ENCODE peak calls at places on chromosomes 5 and 9, in ten cellular contexts. M is colonic mucosa, K is sigmoid colon, P is tibial nerve, L is lung, R is transverse colon, H is GM23248, J is tibial artery, T is neuronal stem cell, N is cardiac muscle cell. X is an unnamed sample. For H3K36me3, the result is how much of the 10 kb centered on the place peaks cover.

GRCh38 chr5:96751203-96752169 is 56.3 kb downstream of the ERAP1 start:
- DNase-seq in M (no peak), K (no peak), P (no peak), L (no peak), R (no peak), H (no peak), J (no peak), T (no peak), N (no peak), X (no peak)

GRCh38 chr9:95028855-95029219 is 288.7 kb downstream of the FANCC start:
- DNase-seq in M (no peak), K (no peak), P (peak), L (no peak), R (no peak), H (no peak), J (no peak), T (no peak), N (no peak), X (no peak)

GRCh38 chr5:78280261-78280660 is 14.2 kb downstream of the AP3B1 start:
- DNase-seq in M (no peak), K (no peak), P (no peak), L (no peak), R (no peak), H (peak), J (no peak), T (no peak), N (no peak), X (no peak)

GRCh38 chr5:117740268-117740667 is 1165.6 kb upstream of the SEMA6A start:
- DNase-seq in M (no peak), K (no peak), P (no peak), L (no peak), R (no peak), H (no peak), J (no peak), T (no peak), N (no peak), X (no peak)

GRCh38 chr9:34491596-34491995 is 31.2 kb downstream of the ENHO start:
- DNase-seq in M (no peak), K (no peak), P (no peak), L (no peak), R (no peak), H (no peak), J (no peak), T (no peak), N (no peak), X (no peak)

GRCh38 chr9:115340314-115340713 is 222.4 kb upstream of the TNC start:
- DNase-seq in M (no peak), K (no peak), P (no peak), L (no peak), R (no peak), H (no peak), J (peak), T (no peak), N (no peak), X (no peak)

GRCh38 chr9:121194730-121195129 is 6.9 kb downstream of the RAB14 start:
- DNase-seq in M (no peak), K (no peak), P (no peak), L (no peak), R (no peak), H (no peak), J (no peak), T (no peak), N (no peak), X (no peak)

GRCh38 chr5:97918057-97918456 is 735.0 kb upstream of the RIOK2 start:
- DNase-seq in M (no peak), K (no peak), P (no peak), L (no peak), R (no peak), H (no peak), J (no peak), T (no peak), N (no peak), X (no peak)

GRCh38 chr9:96599298-96599697 is 20.3 kb downstream of the CDC14B start:
- DNase-seq in M (no peak), K (no peak), P (no peak), L (no peak), R (no peak), H (peak), J (no peak), T (no peak), N (no peak), X (no peak)

GRCh38 chr5:158498959-158499679 is 600.6 kb downstream of the EBF1 start:
- DNase-seq in M (no peak), K (no peak), P (peak), L (no peak), R (no peak), H (peak), J (no peak), T (no peak), N (no peak), X (no peak)

GRCh38 chr5:142608094-142608493 is 77.8 kb downstream of the FGF1 start:
- DNase-seq in M (no peak), K (no peak), P (no peak), L (no peak), R (no peak), H (no peak), J (no peak), T (no peak), N (no peak), X (no peak)

GRCh38 chr5:172414618-172415599 is 39.4 kb downstream of the SH3PXD2B start:
- DNase-seq in M (no peak), K (peak), P (peak), L (no peak), R (peak), H (peak), J (peak), T (no peak), N (no peak), X (peak)

GRCh38 chr5:76763136-76763535 is 47.2 kb downstream of the F2R start:
- DNase-seq in M (no peak), K (no peak), P (no peak), L (no peak), R (no peak), H (no peak), J (no peak), T (no peak), N (no peak), X (no peak)

GRCh38 chr5:138833095-138833494 is 42.0 kb downstream of the LRRTM2 start:
- DNase-seq in M (no peak), K (no peak), P (no peak), L (no peak), R (no peak), H (no peak), J (no peak), T (no peak), N (no peak), X (no peak)

GRCh38 chr9:31210982-31211570 is 1173.4 kb upstream of the ACO1 start:
- DNase-seq in M (no peak), K (no peak), P (no peak), L (no peak), R (peak), H (no peak), J (no peak), T (no peak), N (no peak), X (no peak)

GRCh38 chr9:137416006-137416562 is 6.9 kb downstream of the EXD3 start:
- DNase-seq in M (no peak), K (no peak), P (no peak), L (no peak), R (no peak), H (no peak), J (no peak), T (no peak), N (no peak), X (no peak)

GRCh38 chr9:121651295-121652036 is at the start of gene DAB2IP:
- DNase-seq in M (peak), K (peak), P (no peak), L (no peak), R (peak), H (peak), J (peak), T (peak), N (peak), X (peak)

GRCh38 chr5:93192107-93192506 is 388.9 kb downstream of the NR2F1-AS1 start:
- DNase-seq in M (no peak), K (no peak), P (no peak), L (no peak), R (no peak), H (peak), J (no peak), T (no peak), N (no peak), X (no peak)

GRCh38 chr5:96629774-96630173 is 32.4 kb upstream of the CAST start:
- DNase-seq in M (no peak), K (no peak), P (no peak), L (peak), R (no peak), H (peak), J (peak), T (no peak), N (peak), X (no peak)

GRCh38 chr9:25724424-25724823 is 46.2 kb upstream of the TUSC1 start:
- DNase-seq in M (no peak), K (no peak), P (no peak), L (no peak), R (no peak), H (peak), J (no peak), T (no peak), N (no peak), X (no peak)

GRCh38 chr5:154484393-154484944 is 6.4 kb upstream of the HAND1 start:
- DNase-seq in M (no peak), K (no peak), P (no peak), L (no peak), R (no peak), H (no peak), J (no peak), T (peak), N (no peak), X (no peak)

GRCh38 chr9:95876595-95876994 is 1.1 kb downstream of the ERCC6L2 start:
- DNase-seq in M (no peak), K (no peak), P (no peak), L (no peak), R (no peak), H (peak), J (no peak), T (no peak), N (peak), X (no peak)

GRCh38 chr9:93059097-93059959 is 827 bp downstream of the SUSD3 start:
- DNase-seq in M (no peak), K (no peak), P (no peak), L (no peak), R (peak), H (no peak), J (no peak), T (no peak), N (no peak), X (no peak)

GRCh38 chr9:71710856-71711255 is 57.5 kb downstream of the CEMIP2 start:
- DNase-seq in M (no peak), K (no peak), P (no peak), L (no peak), R (no peak), H (no peak), J (no peak), T (no peak), N (no peak), X (no peak)

GRCh38 chr9:38284768-38285080 is 107.8 kb upstream of the ALDH1B1 start:
- DNase-seq in M (no peak), K (no peak), P (no peak), L (no peak), R (no peak), H (no peak), J (no peak), T (peak), N (peak), X (no peak)

GRCh38 chr5:91207248-91207647 is 175.9 kb downstream of the ARRDC3 start:
- DNase-seq in M (no peak), K (no peak), P (no peak), L (no peak), R (no peak), H (peak), J (no peak), T (no peak), N (no peak), X (no peak)

GRCh38 chr5:125316913-125317545 is 570.6 kb upstream of the ZNF608 start:
- DNase-seq in M (no peak), K (no peak), P (no peak), L (no peak), R (no peak), H (no peak), J (no peak), T (no peak), N (no peak), X (no peak)

GRCh38 chr9:121029469-121029868 is 20.6 kb downstream of the C5 start:
- DNase-seq in M (no peak), K (no peak), P (no peak), L (no peak), R (no peak), H (no peak), J (no peak), T (no peak), N (no peak), X (no peak)

GRCh38 chr9:116094846-116095245 is 58.7 kb upstream of the PAPPA start:
- DNase-seq in M (no peak), K (no peak), P (no peak), L (no peak), R (no peak), H (peak), J (no peak), T (no peak), N (no peak), X (no peak)

GRCh38 chr5:38824821-38825220 is 21.0 kb upstream of the OSMR start:
- DNase-seq in M (no peak), K (no peak), P (no peak), L (no peak), R (no peak), H (no peak), J (no peak), T (no peak), N (no peak), X (no peak)

GRCh38 chr5:164335837-164336236 is 830.4 kb downstream of the MAT2B start:
- DNase-seq in M (no peak), K (no peak), P (no peak), L (no peak), R (no peak), H (peak), J (no peak), T (no peak), N (no peak), X (no peak)

GRCh38 chr9:37328561-37329227 is 93.8 kb upstream of the GRHPR start:
- DNase-seq in M (no peak), K (no peak), P (no peak), L (no peak), R (no peak), H (no peak), J (no peak), T (no peak), N (no peak), X (no peak)

GRCh38 chr9:35220659-35221338 is 59.0 kb downstream of the UNC13B start:
- DNase-seq in M (no peak), K (no peak), P (no peak), L (no peak), R (no peak), H (no peak), J (no peak), T (no peak), N (no peak), X (no peak)

GRCh38 chr9:128022886-128023285 is 42.1 kb upstream of the EEIG1 start:
- DNase-seq in M (no peak), K (no peak), P (no peak), L (no peak), R (no peak), H (peak), J (no peak), T (no peak), N (no peak), X (no peak)

GRCh38 chr5:149201121-149201637 is 59.9 kb downstream of the ABLIM3 start:
- DNase-seq in M (no peak), K (no peak), P (no peak), L (no peak), R (no peak), H (peak), J (no peak), T (no peak), N (no peak), X (no peak)

GRCh38 chr5:136203303-136203922 is 10.5 kb upstream of the SMIM32 start:
- DNase-seq in M (no peak), K (no peak), P (no peak), L (no peak), R (no peak), H (no peak), J (no peak), T (no peak), N (no peak), X (no peak)

GRCh38 chr9:100554935-100555401 is 22.9 kb upstream of the CAVIN4 start:
- DNase-seq in M (no peak), K (no peak), P (no peak), L (no peak), R (no peak), H (no peak), J (no peak), T (no peak), N (no peak), X (no peak)

DNA sequence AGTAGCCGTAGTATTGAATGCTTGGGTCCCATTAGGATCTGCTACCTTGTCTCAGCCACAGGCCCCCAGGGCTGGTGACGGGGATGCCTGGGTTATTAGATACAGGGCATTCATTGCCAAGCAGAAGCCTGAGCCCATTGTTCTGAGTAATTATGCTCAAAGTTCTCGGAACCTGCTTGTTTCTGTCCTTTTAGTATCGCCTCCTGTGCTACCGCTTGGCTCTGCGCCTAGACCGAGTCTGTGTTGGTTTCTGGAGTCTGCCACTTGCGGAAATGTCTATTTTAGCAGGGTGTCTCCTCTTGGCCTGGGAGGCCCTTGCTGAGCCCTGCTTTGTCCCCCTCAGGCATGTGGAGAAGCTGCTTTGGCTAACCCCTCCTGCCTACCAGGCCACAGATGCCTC is 506.1 kb downstream of the BNC2 start:
- DNase-seq in M (no peak), K (no peak), P (no peak), L (no peak), R (no peak), H (no peak), J (peak), T (no peak), N (no peak), X (peak)
- H3K27ac ChIP-seq in M (no peak), K (peak), P (no peak), L (no peak), R (no peak), H (no peak), J (no peak), T (no peak), N (no peak), X (peak)

DNA sequence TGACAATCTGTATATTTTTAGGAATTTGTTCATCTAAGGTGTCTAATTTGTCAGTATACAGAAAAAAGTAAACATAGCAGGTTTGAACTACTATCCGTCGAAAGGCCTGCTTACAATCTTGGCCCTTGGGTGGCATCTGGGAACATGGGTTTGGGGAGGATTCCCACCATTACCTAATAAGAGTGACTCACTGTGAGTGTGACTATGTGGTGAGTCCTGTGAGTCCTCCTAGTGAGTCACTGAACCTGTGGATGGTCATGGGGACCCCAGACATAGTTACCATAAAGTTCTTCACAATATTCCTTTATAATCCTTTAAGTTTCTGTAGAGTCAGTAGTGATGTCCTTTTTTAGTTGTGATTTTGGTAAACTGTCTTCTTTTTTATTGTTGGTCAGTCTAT is 37.0 kb downstream of the RNF130 start:
- DNase-seq in M (no peak), K (no peak), P (no peak), L (no peak), R (no peak), H (peak), J (no peak), T (no peak), N (no peak), X (no peak)
- H3K36me3 ChIP-seq in M (under half), K (under half), P (under half), L (under half), R (under half), H (under half), J (under half), T (half or more), N (under half), X (half or more)

GRCh38 chr5:113749334-113749733 is 235.8 kb downstream of the YTHDC2 start:
- DNase-seq in M (no peak), K (no peak), P (no peak), L (no peak), R (no peak), H (no peak), J (no peak), T (no peak), N (no peak), X (no peak)

GRCh38 chr5:113748403-113748802 is 234.9 kb downstream of the YTHDC2 start:
- DNase-seq in M (no peak), K (no peak), P (no peak), L (no peak), R (no peak), H (no peak), J (no peak), T (no peak), N (no peak), X (no peak)
- H3K27ac ChIP-seq in M (no peak), K (no peak), P (no peak), L (no peak), R (no peak), H (no peak), J (no peak), T (no peak), N (no peak), X (no peak)

GRCh38 chr5:151063590-151063989 is 17.2 kb downstream of the TNIP1 start:
- DNase-seq in M (no peak), K (no peak), P (no peak), L (no peak), R (no peak), H (no peak), J (no peak), T (no peak), N (no peak), X (no peak)

GRCh38 chr5:151066920-151067319 is 13.9 kb downstream of the TNIP1 start:
- DNase-seq in M (no peak), K (no peak), P (no peak), L (no peak), R (no peak), H (no peak), J (no peak), T (no peak), N (no peak), X (no peak)

GRCh38 chr5:151065609-151066008 is 15.2 kb downstream of the TNIP1 start:
- DNase-seq in M (no peak), K (no peak), P (no peak), L (no peak), R (no peak), H (no peak), J (no peak), T (no peak), N (no peak), X (no peak)

GRCh38 chr5:151063136-151063544 is 17.7 kb downstream of the TNIP1 start:
- DNase-seq in M (no peak), K (no peak), P (peak), L (no peak), R (no peak), H (peak), J (peak), T (no peak), N (peak), X (no peak)

GRCh38 chr5:151064916-151065499 is 15.8 kb downstream of the TNIP1 start:
- DNase-seq in M (no peak), K (no peak), P (no peak), L (no peak), R (no peak), H (no peak), J (no peak), T (no peak), N (no peak), X (no peak)
- H3K36me3 ChIP-seq in M (under half), K (under half), P (under half), L (under half), R (under half), H (under half), J (under half), T (under half), N (under half), X (under half)